ENCODE peak calls at places on chromosomes 2 and 18, in seven cellular contexts. I is brain microvascular endothelial cell, T is lower lobe of right lung, B is amniotic stem cell, U is fibroblast of mammary gland, D is fibroblast of the conjunctiva, S is SW480. A is an unnamed sample.

GRCh38 chr2:238101891-238102841 is 2.0 kb downstream of the ESPNL start:
- DNase-seq in B (no peak), T (peak), I (no peak), U (no peak), D (no peak), S (no peak), A (no peak)

GRCh38 chr2:107002735-107003134 is 116.8 kb upstream of the ST6GAL2 start:
- DNase-seq in U (peak), D (no peak), B (no peak), I (peak), T (no peak), S (peak), A (peak)

GRCh38 chr2:98348066-98348561 is 1.9 kb downstream of the CNGA3 start:
- DNase-seq in B (no peak), T (no peak), I (no peak), U (no peak), S (peak), D (no peak), A (no peak)

GRCh38 chr2:30631051-30631671 is 176.1 kb downstream of the CAPN13 start:
- DNase-seq in D (no peak), T (no peak), I (peak), B (no peak), S (peak), U (no peak), A (peak)

GRCh38 chr18:33700513-33700976 is 122.5 kb downstream of the ASXL3 start:
- DNase-seq in B (no peak), D (no peak), S (no peak), I (no peak), T (no peak), U (no peak), A (no peak)

GRCh38 chr2:42385225-42385624 is 24.2 kb upstream of the COX7A2L start:
- DNase-seq in B (no peak), U (no peak), D (no peak), T (no peak), I (no peak), S (peak), A (peak)

GRCh38 chr2:165295643-165296042 is 56.4 kb downstream of the SCN2A start:
- DNase-seq in I (no peak), U (no peak), S (no peak), D (no peak), T (no peak), B (no peak), A (no peak)

GRCh38 chr2:1731512-1731962 is 12.8 kb downstream of the PXDN start:
- DNase-seq in B (peak), S (no peak), D (no peak), U (peak), T (peak), I (no peak), A (no peak)

GRCh38 chr2:27735263-27735904 is 36.1 kb upstream of the MRPL33 start:
- DNase-seq in S (peak), I (peak), D (no peak), B (no peak), U (peak), T (peak), A (peak)

GRCh38 chr2:234544659-234545611 is 48.1 kb upstream of the ARL4C start:
- DNase-seq in B (no peak), S (peak), D (peak), T (peak), U (peak), I (peak), A (peak)

GRCh38 chr2:19046986-19047780 is 311.2 kb downstream of the OSR1 start:
- DNase-seq in I (peak), T (no peak), D (no peak), S (no peak), U (peak), B (no peak), A (peak)

GRCh38 chr2:1233280-1233679 is 180.0 kb upstream of the TPO start:
- DNase-seq in I (peak), D (no peak), T (peak), S (no peak), U (no peak), B (no peak), A (no peak)

GRCh38 chr2:9440058-9440727 is 16.7 kb downstream of the CPSF3 start:
- DNase-seq in B (no peak), D (peak), T (no peak), I (no peak), S (no peak), U (peak), A (peak)

GRCh38 chr2:189164732-189165131 is 14.8 kb downstream of the COL5A2 start:
- DNase-seq in B (peak), D (peak), T (no peak), S (no peak), U (peak), I (no peak), A (peak)

GRCh38 chr2:96493072-96493471 is 12.1 kb downstream of the NEURL3 start:
- DNase-seq in D (no peak), I (no peak), U (no peak), B (no peak), S (peak), T (no peak), A (no peak)

GRCh38 chr2:26740346-26740745 is 23.7 kb upstream of the SLC35F6 start:
- DNase-seq in U (no peak), I (no peak), T (no peak), D (no peak), S (no peak), B (no peak), A (no peak)

A was measured in cardiac fibroblast.